ENCODE peak calls at places on chromosomes 4 and X, in seven cellular contexts. One of them, this sample, is unnamed. For H3K9me3, the result is how much of the 10 kb centered on the place peaks cover.

GRCh38 chrX:101347859-101348451 is 587 bp downstream of the TIMM8A start:
- DNase-seq in cardiac muscle cell: peak
- DNase-seq in CD8-positive, alpha-beta T cell: no peak
- DNase-seq in adrenal gland: no peak
- DNase-seq in body of pancreas: no peak
- DNase-seq in neural progenitor cell: no peak
- DNase-seq in astrocyte: peak
- DNase-seq in this sample: no peak

GRCh38 chr4:151012836-151013235 is 2.2 kb downstream of the LRBA start:
- DNase-seq in cardiac muscle cell: no peak
- DNase-seq in CD8-positive, alpha-beta T cell: no peak
- DNase-seq in adrenal gland: no peak
- DNase-seq in body of pancreas: peak
- DNase-seq in neural progenitor cell: peak
- DNase-seq in astrocyte: no peak
- DNase-seq in this sample: no peak

GRCh38 chrX:3244203-3244743 is 102.2 kb downstream of the MXRA5 start:
- DNase-seq in cardiac muscle cell: peak
- DNase-seq in CD8-positive, alpha-beta T cell: no peak
- DNase-seq in adrenal gland: no peak
- DNase-seq in body of pancreas: no peak
- DNase-seq in neural progenitor cell: no peak
- DNase-seq in astrocyte: peak
- DNase-seq in this sample: peak

GRCh38 chrX:103774070-103774642 is 2.5 kb upstream of the PLP1 start:
- DNase-seq in cardiac muscle cell: peak
- DNase-seq in CD8-positive, alpha-beta T cell: no peak
- DNase-seq in adrenal gland: no peak
- DNase-seq in body of pancreas: peak
- DNase-seq in neural progenitor cell: peak
- DNase-seq in astrocyte: no peak
- DNase-seq in this sample: no peak

GRCh38 chr4:16150716-16151115 is 66.9 kb upstream of the PROM1 start:
- DNase-seq in cardiac muscle cell: no peak
- DNase-seq in CD8-positive, alpha-beta T cell: no peak
- DNase-seq in adrenal gland: no peak
- DNase-seq in body of pancreas: no peak
- DNase-seq in neural progenitor cell: no peak
- DNase-seq in astrocyte: no peak
- DNase-seq in this sample: no peak

GRCh38 chrX:20015945-20016617 is 25.2 kb upstream of the BCLAF3 start:
- DNase-seq in cardiac muscle cell: peak
- DNase-seq in CD8-positive, alpha-beta T cell: no peak
- DNase-seq in adrenal gland: no peak
- DNase-seq in body of pancreas: no peak
- DNase-seq in neural progenitor cell: no peak
- DNase-seq in astrocyte: no peak
- DNase-seq in this sample: no peak

GRCh38 chr4:6475492-6476020 is 3.1 kb upstream of the PPP2R2C start:
- DNase-seq in cardiac muscle cell: no peak
- DNase-seq in CD8-positive, alpha-beta T cell: no peak
- DNase-seq in adrenal gland: no peak
- DNase-seq in body of pancreas: no peak
- DNase-seq in neural progenitor cell: no peak
- DNase-seq in astrocyte: no peak
- DNase-seq in this sample: no peak

GRCh38 chr4:113179996-113180395 is 130.5 kb downstream of the ANK2 start:
- DNase-seq in cardiac muscle cell: no peak
- DNase-seq in CD8-positive, alpha-beta T cell: no peak
- DNase-seq in adrenal gland: no peak
- DNase-seq in body of pancreas: no peak
- DNase-seq in neural progenitor cell: no peak
- DNase-seq in astrocyte: peak
- DNase-seq in this sample: no peak

GRCh38 chr4:94826206-94826605 is 68.5 kb downstream of the BMPR1B start:
- DNase-seq in cardiac muscle cell: no peak
- DNase-seq in CD8-positive, alpha-beta T cell: no peak
- DNase-seq in adrenal gland: no peak
- DNase-seq in body of pancreas: no peak
- DNase-seq in neural progenitor cell: no peak
- DNase-seq in astrocyte: no peak
- DNase-seq in this sample: no peak

GRCh38 chr4:13536607-13537006 is 7.7 kb downstream of the NKX3-2 start:
- DNase-seq in cardiac muscle cell: no peak
- DNase-seq in CD8-positive, alpha-beta T cell: no peak
- DNase-seq in adrenal gland: no peak
- DNase-seq in body of pancreas: no peak
- DNase-seq in neural progenitor cell: no peak
- DNase-seq in astrocyte: no peak
- DNase-seq in this sample: peak
- H3K9me3 ChIP-seq in cardiac muscle cell: under half
- H3K9me3 ChIP-seq in CD8-positive, alpha-beta T cell: under half
- H3K9me3 ChIP-seq in adrenal gland: under half
- H3K9me3 ChIP-seq in body of pancreas: under half
- H3K9me3 ChIP-seq in neural progenitor cell: under half
- H3K9me3 ChIP-seq in astrocyte: under half
- H3K9me3 ChIP-seq in this sample: under half

DNA sequence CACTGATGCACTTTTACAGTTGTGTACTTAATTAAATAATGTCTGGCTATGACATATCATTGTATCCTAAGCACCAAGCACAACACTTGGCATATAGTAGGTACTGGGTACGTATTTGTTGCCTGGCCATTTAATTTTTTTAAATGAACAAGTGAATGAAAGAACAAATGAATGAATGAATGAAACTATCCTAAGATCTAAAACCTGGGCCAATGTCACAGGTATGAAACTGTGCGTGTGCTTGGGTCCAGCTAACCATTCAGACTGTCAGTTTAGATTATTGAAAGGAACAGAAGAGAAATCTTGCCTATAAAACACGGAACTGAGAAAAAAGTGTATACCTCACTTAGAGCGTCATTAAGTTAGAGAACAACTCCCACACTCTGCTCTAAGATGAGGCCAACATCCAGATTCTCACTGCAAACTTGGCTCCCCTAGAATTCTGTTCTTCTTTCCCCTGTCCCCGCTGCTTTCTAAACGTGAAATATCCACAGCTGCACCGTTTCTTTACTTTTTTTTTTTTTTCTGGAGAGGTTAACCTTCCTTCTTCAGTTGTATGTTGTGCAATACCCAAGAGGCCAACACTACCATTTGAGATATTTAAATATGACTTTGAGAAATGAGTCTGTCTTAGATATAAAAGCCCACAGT is 17.3 kb upstream of the SEL1L3 start:
- DNase-seq in cardiac muscle cell: peak
- DNase-seq in CD8-positive, alpha-beta T cell: no peak
- DNase-seq in adrenal gland: no peak
- DNase-seq in body of pancreas: no peak
- DNase-seq in neural progenitor cell: no peak
- DNase-seq in astrocyte: peak
- DNase-seq in this sample: no peak
- H3K4me3 ChIP-seq in cardiac muscle cell: no peak
- H3K4me3 ChIP-seq in CD8-positive, alpha-beta T cell: no peak
- H3K4me3 ChIP-seq in adrenal gland: no peak
- H3K4me3 ChIP-seq in body of pancreas: no peak
- H3K4me3 ChIP-seq in neural progenitor cell: no peak
- H3K4me3 ChIP-seq in astrocyte: no peak
- H3K4me3 ChIP-seq in this sample: no peak

DNA sequence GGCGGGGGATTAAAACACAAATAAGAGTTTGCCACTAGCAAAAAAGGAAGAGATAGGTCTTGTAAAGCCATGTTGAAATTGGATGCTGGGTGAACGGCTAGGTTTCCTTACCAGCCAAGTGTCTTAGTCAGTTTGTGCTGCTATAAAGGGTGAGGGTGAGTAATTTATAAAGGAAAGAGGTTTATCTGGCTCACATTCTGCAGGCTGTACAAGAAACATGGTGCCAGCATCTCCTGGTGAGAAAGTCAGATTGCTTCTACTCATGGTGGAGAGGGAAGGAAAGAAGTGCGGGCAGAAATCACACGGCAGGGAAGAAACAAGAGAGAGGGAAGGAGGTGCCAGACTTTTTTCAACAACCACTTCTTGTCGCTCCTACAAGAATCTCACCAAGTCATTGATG is 507.5 kb downstream of the SPOCK3 start:
- DNase-seq in cardiac muscle cell: no peak
- DNase-seq in CD8-positive, alpha-beta T cell: no peak
- DNase-seq in adrenal gland: no peak
- DNase-seq in body of pancreas: no peak
- DNase-seq in neural progenitor cell: no peak
- DNase-seq in astrocyte: no peak
- DNase-seq in this sample: no peak
- H3K27ac ChIP-seq in cardiac muscle cell: no peak
- H3K27ac ChIP-seq in CD8-positive, alpha-beta T cell: no peak
- H3K27ac ChIP-seq in adrenal gland: no peak
- H3K27ac ChIP-seq in body of pancreas: no peak
- H3K27ac ChIP-seq in neural progenitor cell: no peak
- H3K27ac ChIP-seq in astrocyte: no peak
- H3K27ac ChIP-seq in this sample: no peak

DNA sequence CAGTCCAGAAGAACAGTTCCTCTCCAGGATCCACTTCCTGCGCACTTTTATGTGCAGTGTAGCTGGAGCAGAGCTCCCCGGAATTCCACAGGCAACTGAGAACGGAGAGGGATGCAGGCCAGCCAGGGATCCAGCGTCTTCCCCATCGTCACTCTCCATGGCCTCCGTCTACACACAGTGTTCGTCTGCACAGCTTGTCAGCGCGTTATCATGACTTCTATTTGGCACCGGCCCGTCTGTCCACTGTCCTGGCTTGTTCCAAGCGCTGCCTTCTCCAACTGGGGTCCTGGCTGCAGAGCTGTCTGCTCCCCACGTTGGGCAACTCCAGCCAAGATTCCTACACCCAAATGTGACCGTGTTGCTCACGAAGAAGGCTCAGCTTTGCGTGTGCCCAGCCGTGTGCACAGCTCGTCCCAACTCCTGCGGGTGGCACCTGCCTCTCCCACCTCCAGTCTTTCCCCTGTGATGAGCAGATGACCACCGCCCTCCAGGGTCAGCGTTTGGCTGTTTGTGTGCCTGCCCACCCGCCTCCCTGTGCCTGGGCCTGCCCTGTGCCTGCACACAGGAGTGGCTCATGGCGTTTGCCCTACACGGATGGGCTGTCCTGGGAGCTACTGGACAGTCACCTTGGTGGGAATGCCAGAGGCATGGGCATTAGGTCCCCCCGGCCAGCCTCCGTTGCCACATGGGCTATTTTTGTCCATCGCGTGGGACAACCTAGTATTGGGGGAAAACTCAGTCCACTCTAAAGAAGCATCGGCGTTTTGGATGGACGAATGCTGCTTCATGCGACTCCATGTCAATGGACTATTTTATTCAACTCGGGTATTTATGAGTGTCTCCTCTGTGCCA is 2.2 kb upstream of the CTBP1 start:
- DNase-seq in cardiac muscle cell: no peak
- DNase-seq in CD8-positive, alpha-beta T cell: no peak
- DNase-seq in adrenal gland: no peak
- DNase-seq in body of pancreas: no peak
- DNase-seq in neural progenitor cell: no peak
- DNase-seq in astrocyte: no peak
- DNase-seq in this sample: no peak
- H3K9me3 ChIP-seq in cardiac muscle cell: under half
- H3K9me3 ChIP-seq in CD8-positive, alpha-beta T cell: under half
- H3K9me3 ChIP-seq in adrenal gland: under half
- H3K9me3 ChIP-seq in body of pancreas: under half
- H3K9me3 ChIP-seq in neural progenitor cell: under half
- H3K9me3 ChIP-seq in astrocyte: under half
- H3K9me3 ChIP-seq in this sample: under half

GRCh38 chr4:57475424-57475823 is 365.2 kb upstream of the IGFBP7 start:
- DNase-seq in cardiac muscle cell: no peak
- DNase-seq in CD8-positive, alpha-beta T cell: no peak
- DNase-seq in adrenal gland: no peak
- DNase-seq in body of pancreas: no peak
- DNase-seq in neural progenitor cell: no peak
- DNase-seq in astrocyte: no peak
- DNase-seq in this sample: no peak
- H3K4me3 ChIP-seq in cardiac muscle cell: no peak
- H3K4me3 ChIP-seq in CD8-positive, alpha-beta T cell: no peak
- H3K4me3 ChIP-seq in adrenal gland: no peak
- H3K4me3 ChIP-seq in body of pancreas: no peak
- H3K4me3 ChIP-seq in neural progenitor cell: no peak
- H3K4me3 ChIP-seq in astrocyte: no peak
- H3K4me3 ChIP-seq in this sample: no peak

DNA sequence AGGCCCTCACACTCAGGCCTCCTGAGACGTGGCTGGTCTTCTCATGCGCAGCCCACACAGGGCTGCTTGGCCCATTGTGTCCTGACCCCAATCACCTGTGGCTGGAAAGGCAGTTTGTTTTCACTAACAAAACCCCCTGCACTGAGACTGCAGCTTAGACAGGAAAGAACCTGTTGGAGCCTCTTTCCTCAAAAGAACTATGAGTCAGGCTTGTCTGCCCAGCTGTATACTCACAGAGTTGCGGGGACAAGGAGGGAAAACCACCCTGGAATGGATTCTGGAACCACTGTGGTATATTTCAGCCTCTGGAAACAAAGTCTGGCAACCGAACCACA is 5.2 kb upstream of the TMEM156 start:
- DNase-seq in cardiac muscle cell: no peak
- DNase-seq in CD8-positive, alpha-beta T cell: no peak
- DNase-seq in adrenal gland: no peak
- DNase-seq in body of pancreas: no peak
- DNase-seq in neural progenitor cell: peak
- DNase-seq in astrocyte: peak
- DNase-seq in this sample: no peak
- H3K27ac ChIP-seq in cardiac muscle cell: peak
- H3K27ac ChIP-seq in CD8-positive, alpha-beta T cell: no peak
- H3K27ac ChIP-seq in adrenal gland: no peak
- H3K27ac ChIP-seq in body of pancreas: no peak
- H3K27ac ChIP-seq in neural progenitor cell: peak
- H3K27ac ChIP-seq in astrocyte: peak
- H3K27ac ChIP-seq in this sample: peak

GRCh38 chrX:18119856-18120255 is 100.8 kb downstream of the BEND2 start:
- DNase-seq in cardiac muscle cell: no peak
- DNase-seq in CD8-positive, alpha-beta T cell: no peak
- DNase-seq in adrenal gland: no peak
- DNase-seq in body of pancreas: peak
- DNase-seq in neural progenitor cell: no peak
- DNase-seq in astrocyte: no peak
- DNase-seq in this sample: no peak
- H3K9me3 ChIP-seq in cardiac muscle cell: under half
- H3K9me3 ChIP-seq in CD8-positive, alpha-beta T cell: under half
- H3K9me3 ChIP-seq in adrenal gland: under half
- H3K9me3 ChIP-seq in body of pancreas: under half
- H3K9me3 ChIP-seq in neural progenitor cell: under half
- H3K9me3 ChIP-seq in astrocyte: under half
- H3K9me3 ChIP-seq in this sample: under half